ENCODE peak calls at places on chromosomes 1 and 21, in five cellular contexts. One of them, this sample, is unnamed.

GRCh38 chr1:47703161-47703825 is 265.4 kb downstream of the FOXD2 start:
- DNase-seq in CD8-positive, alpha-beta memory T cell: no peak
- DNase-seq in heart left ventricle: no peak
- DNase-seq in T-helper 1 cell: no peak
- DNase-seq in cardiac muscle cell: no peak
- DNase-seq in this sample: no peak

GRCh38 chr1:182614796-182615451 is 10.7 kb upstream of the RGS16 start:
- DNase-seq in T-helper 1 cell: peak; percentile 37
- DNase-seq in CD8-positive, alpha-beta memory T cell: peak; percentile 61
- DNase-seq in cardiac muscle cell: peak; percentile 91
- DNase-seq in heart left ventricle: peak; percentile 89
- DNase-seq in this sample: peak; percentile 34

GRCh38 chr1:28887835-28888682 is 26.3 kb upstream of the EPB41 start:
- DNase-seq in cardiac muscle cell: peak; percentile 32
- DNase-seq in T-helper 1 cell: no peak
- DNase-seq in CD8-positive, alpha-beta memory T cell: no peak
- DNase-seq in heart left ventricle: no peak
- DNase-seq in this sample: peak; percentile 21

GRCh38 chr1:173478099-173478555 is 992 bp downstream of the PRDX6 start:
- DNase-seq in cardiac muscle cell: peak; percentile 92
- DNase-seq in T-helper 1 cell: no peak
- DNase-seq in heart left ventricle: peak; percentile 41
- DNase-seq in CD8-positive, alpha-beta memory T cell: no peak
- DNase-seq in this sample: no peak

GRCh38 chr1:172041689-172042088 is 200.4 kb downstream of the DNM3 start:
- DNase-seq in cardiac muscle cell: peak; percentile 51
- DNase-seq in CD8-positive, alpha-beta memory T cell: no peak
- DNase-seq in heart left ventricle: no peak
- DNase-seq in T-helper 1 cell: no peak
- DNase-seq in this sample: no peak

GRCh38 chr1:28782011-28782410 is 30.0 kb upstream of the OPRD1 start:
- DNase-seq in cardiac muscle cell: no peak
- DNase-seq in CD8-positive, alpha-beta memory T cell: no peak
- DNase-seq in T-helper 1 cell: no peak
- DNase-seq in heart left ventricle: no peak
- DNase-seq in this sample: no peak

GRCh38 chr1:76023669-76024407 is 50.7 kb upstream of the ST6GALNAC3 start:
- DNase-seq in cardiac muscle cell: peak; percentile 6
- DNase-seq in CD8-positive, alpha-beta memory T cell: no peak
- DNase-seq in heart left ventricle: no peak
- DNase-seq in T-helper 1 cell: no peak
- DNase-seq in this sample: no peak

GRCh38 chr1:92858564-92859399 is 26.9 kb downstream of the RPL5 start:
- DNase-seq in T-helper 1 cell: peak; percentile 24
- DNase-seq in heart left ventricle: no peak
- DNase-seq in cardiac muscle cell: peak; percentile 88
- DNase-seq in CD8-positive, alpha-beta memory T cell: peak; percentile 63
- DNase-seq in this sample: peak; percentile 9

GRCh38 chr21:26736449-26736848 is 108.8 kb downstream of the ADAMTS1 start:
- DNase-seq in cardiac muscle cell: no peak
- DNase-seq in T-helper 1 cell: no peak
- DNase-seq in heart left ventricle: no peak
- DNase-seq in CD8-positive, alpha-beta memory T cell: no peak
- DNase-seq in this sample: no peak

GRCh38 chr1:225871374-225872074 is 10.7 kb downstream of the TMEM63A start:
- DNase-seq in T-helper 1 cell: no peak
- DNase-seq in cardiac muscle cell: no peak
- DNase-seq in CD8-positive, alpha-beta memory T cell: no peak
- DNase-seq in heart left ventricle: no peak
- DNase-seq in this sample: no peak

GRCh38 chr1:26696645-26697440 is 1.0 kb downstream of the ARID1A start:
- DNase-seq in heart left ventricle: peak; percentile 72
- DNase-seq in CD8-positive, alpha-beta memory T cell: peak; percentile 86
- DNase-seq in T-helper 1 cell: peak; percentile 71
- DNase-seq in cardiac muscle cell: no peak
- DNase-seq in this sample: peak; percentile 66

GRCh38 chr1:58620926-58621325 is 43.9 kb upstream of the TACSTD2 start:
- DNase-seq in heart left ventricle: no peak
- DNase-seq in T-helper 1 cell: no peak
- DNase-seq in CD8-positive, alpha-beta memory T cell: no peak
- DNase-seq in cardiac muscle cell: no peak
- DNase-seq in this sample: no peak

GRCh38 chr1:117008675-117009074 is 7.1 kb downstream of the CD101 start:
- DNase-seq in heart left ventricle: no peak
- DNase-seq in T-helper 1 cell: no peak
- DNase-seq in cardiac muscle cell: no peak
- DNase-seq in CD8-positive, alpha-beta memory T cell: no peak
- DNase-seq in this sample: no peak

GRCh38 chr21:42262826-42263225 is 43.9 kb downstream of the ABCG1 start:
- DNase-seq in CD8-positive, alpha-beta memory T cell: no peak
- DNase-seq in cardiac muscle cell: peak; percentile 44
- DNase-seq in T-helper 1 cell: no peak
- DNase-seq in heart left ventricle: peak; percentile 87
- DNase-seq in this sample: no peak

GRCh38 chr1:35544976-35545375 is 12.2 kb downstream of the KIAA0319L start:
- DNase-seq in CD8-positive, alpha-beta memory T cell: peak; percentile 81
- DNase-seq in heart left ventricle: no peak
- DNase-seq in cardiac muscle cell: peak; percentile 78
- DNase-seq in T-helper 1 cell: peak; percentile 43
- DNase-seq in this sample: no peak

GRCh38 chr21:34511787-34512451 is at the start of gene KCNE1:
- DNase-seq in CD8-positive, alpha-beta memory T cell: no peak
- DNase-seq in cardiac muscle cell: peak; percentile 70
- DNase-seq in heart left ventricle: no peak
- DNase-seq in T-helper 1 cell: no peak
- DNase-seq in this sample: no peak

GRCh38 chr1:78045850-78046778 is at the start of gene GIPC2:
- DNase-seq in T-helper 1 cell: peak; percentile 2
- DNase-seq in CD8-positive, alpha-beta memory T cell: peak; percentile 45
- DNase-seq in heart left ventricle: peak; percentile 66
- DNase-seq in cardiac muscle cell: peak; percentile 31
- DNase-seq in this sample: no peak

GRCh38 chr1:172135923-172136610 is 284.4 kb upstream of the C1orf105 start:
- DNase-seq in CD8-positive, alpha-beta memory T cell: no peak
- DNase-seq in T-helper 1 cell: no peak
- DNase-seq in cardiac muscle cell: peak; percentile 85
- DNase-seq in heart left ventricle: no peak
- DNase-seq in this sample: no peak

GRCh38 chr1:229557214-229557850 is 1.2 kb downstream of the ABCB10 start:
- DNase-seq in CD8-positive, alpha-beta memory T cell: no peak
- DNase-seq in heart left ventricle: no peak
- DNase-seq in T-helper 1 cell: no peak
- DNase-seq in cardiac muscle cell: peak; percentile 29
- DNase-seq in this sample: no peak

GRCh38 chr1:234533975-234534876 is 55.2 kb upstream of the TARBP1 start:
- DNase-seq in CD8-positive, alpha-beta memory T cell: no peak
- DNase-seq in cardiac muscle cell: peak; percentile 100
- DNase-seq in T-helper 1 cell: no peak
- DNase-seq in heart left ventricle: peak; percentile 93
- DNase-seq in this sample: no peak

GRCh38 chr1:93042134-93042821 is 36.8 kb upstream of the MTF2 start:
- DNase-seq in cardiac muscle cell: no peak
- DNase-seq in T-helper 1 cell: no peak
- DNase-seq in heart left ventricle: no peak
- DNase-seq in CD8-positive, alpha-beta memory T cell: peak; percentile 52
- DNase-seq in this sample: peak; percentile 18

GRCh38 chr1:3898994-3899775 is 887 bp downstream of the C1orf174 start:
- DNase-seq in T-helper 1 cell: no peak
- DNase-seq in CD8-positive, alpha-beta memory T cell: no peak
- DNase-seq in cardiac muscle cell: peak; percentile 7
- DNase-seq in heart left ventricle: no peak
- DNase-seq in this sample: no peak

GRCh38 chr21:29145354-29145782 is 14.9 kb downstream of the MAP3K7CL start:
- DNase-seq in T-helper 1 cell: no peak
- DNase-seq in CD8-positive, alpha-beta memory T cell: no peak
- DNase-seq in cardiac muscle cell: peak; percentile 89
- DNase-seq in heart left ventricle: no peak
- DNase-seq in this sample: no peak

GRCh38 chr1:21233480-21233879 is 56.8 kb downstream of the ECE1 start:
- DNase-seq in T-helper 1 cell: no peak
- DNase-seq in heart left ventricle: peak; percentile 56
- DNase-seq in cardiac muscle cell: no peak
- DNase-seq in CD8-positive, alpha-beta memory T cell: no peak
- DNase-seq in this sample: no peak

GRCh38 chr1:246831543-246831942 is 100.2 kb downstream of the AHCTF1 start:
- DNase-seq in CD8-positive, alpha-beta memory T cell: no peak
- DNase-seq in T-helper 1 cell: no peak
- DNase-seq in cardiac muscle cell: no peak
- DNase-seq in heart left ventricle: no peak
- DNase-seq in this sample: no peak

GRCh38 chr1:95323117-95323516 is 89.1 kb downstream of the RWDD3 start:
- DNase-seq in CD8-positive, alpha-beta memory T cell: no peak
- DNase-seq in cardiac muscle cell: peak; percentile 39
- DNase-seq in T-helper 1 cell: no peak
- DNase-seq in heart left ventricle: no peak
- DNase-seq in this sample: no peak

GRCh38 chr1:97252076-97252475 is 530.5 kb downstream of the PTBP2 start:
- DNase-seq in T-helper 1 cell: no peak
- DNase-seq in cardiac muscle cell: peak; percentile 92
- DNase-seq in CD8-positive, alpha-beta memory T cell: no peak
- DNase-seq in heart left ventricle: no peak
- DNase-seq in this sample: no peak

GRCh38 chr1:91611498-91611917 is 110.9 kb downstream of the CDC7 start:
- DNase-seq in CD8-positive, alpha-beta memory T cell: no peak
- DNase-seq in heart left ventricle: no peak
- DNase-seq in T-helper 1 cell: no peak
- DNase-seq in cardiac muscle cell: no peak
- DNase-seq in this sample: no peak